ENCODE peak calls at places on chromosomes 13 and 19, in nine cellular contexts. T, M, J, Y, I, H, C, F and S are unnamed samples.

GRCh38 chr13:98984983-98985382 is 7.1 kb upstream of the DOCK9 start:
- DNase-seq in T (no peak), H (no peak), C (no peak), F (no peak), Y (no peak), I (no peak), J (no peak), M (no peak), S (no peak)

GRCh38 chr13:100131863-100132574 is 43.1 kb downstream of the PCCA start:
- DNase-seq in M (no peak), J (no peak), I (no peak), T (no peak), H (peak), F (no peak), C (no peak), Y (no peak), S (no peak)

GRCh38 chr13:98172570-98173405 is 4.3 kb downstream of the RNF113B start:
- DNase-seq in Y (no peak), H (peak), T (no peak), I (no peak), M (no peak), F (no peak), J (no peak), C (no peak), S (no peak)

GRCh38 chr19:19627716-19628498 is at the start of gene LPAR2:
- DNase-seq in Y (no peak), M (no peak), C (peak), I (peak), H (no peak), J (peak), F (no peak), T (peak), S (no peak)

GRCh38 chr13:43579321-43579720 is 207.5 kb downstream of the ENOX1 start:
- DNase-seq in T (no peak), I (no peak), C (no peak), H (no peak), Y (no peak), M (no peak), F (no peak), J (no peak), S (no peak)

GRCh38 chr13:21060827-21061076 is 634 bp downstream of the LATS2 start:
- DNase-seq in F (peak), Y (no peak), J (peak), I (no peak), H (no peak), C (no peak), T (peak), M (no peak), S (peak)

GRCh38 chr19:8631425-8631819 is 989 bp downstream of the NFILZ start:
- DNase-seq in C (peak), J (no peak), H (peak), T (no peak), F (peak), M (no peak), I (no peak), Y (no peak), S (peak)

GRCh38 chr19:50717026-50717723 is 2.4 kb downstream of the SHANK1 start:
- DNase-seq in H (no peak), M (no peak), J (no peak), F (no peak), C (no peak), I (no peak), T (no peak), Y (no peak), S (no peak)

GRCh38 chr13:21458457-21458815 is 667 bp downstream of the ZDHHC20 start:
- DNase-seq in T (peak), C (peak), Y (no peak), F (peak), I (peak), H (no peak), M (no peak), J (peak), S (peak)

GRCh38 chr13:33134213-33134612 is 118.0 kb downstream of the KL start:
- DNase-seq in J (no peak), I (no peak), T (no peak), H (no peak), F (no peak), M (no peak), Y (no peak), C (no peak), S (no peak)

GRCh38 chr19:44626067-44626624 is 12.8 kb downstream of the IGSF23 start:
- DNase-seq in C (no peak), F (no peak), Y (no peak), I (peak), M (no peak), T (no peak), J (no peak), H (peak), S (no peak)

GRCh38 chr13:21661097-21661496 is 9.8 kb upstream of the FGF9 start:
- DNase-seq in Y (no peak), C (no peak), T (no peak), M (no peak), H (no peak), J (no peak), F (no peak), I (no peak), S (no peak)

GRCh38 chr13:33845572-33846305 is 27.8 kb downstream of the RFC3 start:
- DNase-seq in M (no peak), J (no peak), Y (no peak), I (no peak), C (no peak), F (no peak), H (no peak), T (no peak), S (no peak)

GRCh38 chr13:50417597-50417996 is 402.4 kb downstream of the KCNRG start:
- DNase-seq in I (no peak), Y (no peak), J (no peak), H (no peak), C (no peak), M (no peak), T (no peak), F (no peak), S (no peak)

GRCh38 chr13:85497652-85498051 is 301.6 kb downstream of the SLITRK6 start:
- DNase-seq in F (no peak), T (no peak), Y (no peak), I (no peak), H (peak), J (no peak), C (no peak), M (no peak), S (no peak)

GRCh38 chr19:13764821-13765394 is 586 bp downstream of the MRI1 start:
- DNase-seq in F (peak), M (no peak), I (no peak), J (peak), C (peak), H (no peak), Y (no peak), T (no peak), S (peak)

DNA sequence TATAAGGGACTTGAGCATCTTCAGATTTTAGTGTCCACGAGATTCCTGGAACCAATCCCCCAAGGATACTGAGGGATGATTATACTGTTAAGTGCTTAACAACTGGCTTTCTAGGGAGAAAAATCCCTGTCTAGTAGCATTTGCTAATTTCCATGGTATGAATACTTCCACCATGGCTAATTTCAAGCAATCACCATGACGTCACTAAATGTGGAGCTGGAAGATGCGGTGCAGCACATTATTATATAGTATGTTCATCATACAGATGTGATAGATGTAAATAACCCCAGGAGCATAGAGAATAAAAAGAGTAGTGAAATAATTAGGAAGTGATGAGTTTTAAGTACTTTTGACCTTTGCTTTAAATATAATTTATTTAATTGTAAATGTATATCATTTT is 72.7 kb downstream of the SIAH3 start:
- DNase-seq in M (no peak), Y (no peak), I (no peak), J (no peak), H (no peak), C (no peak), F (no peak), T (no peak), S (no peak)
- TF ChIP-seq POLR2A in M (no peak), Y (no peak), I (no peak), J (no peak), H (no peak), C (no peak), F (no peak), T (no peak), S (no peak)

GRCh38 chr19:12733369-12733896 is 1.1 kb downstream of the TRIR start:
- DNase-seq in I (no peak), C (no peak), J (no peak), Y (no peak), T (no peak), M (no peak), F (no peak), H (peak), S (no peak)

GRCh38 chr19:12731337-12731736 is 3.1 kb downstream of the TRIR start:
- DNase-seq in J (no peak), F (no peak), M (no peak), C (no peak), T (no peak), Y (no peak), I (no peak), H (no peak), S (no peak)

GRCh38 chr19:12727745-12728433 is 4.2 kb upstream of the TNPO2 start:
- DNase-seq in J (no peak), T (no peak), F (no peak), M (no peak), Y (no peak), I (no peak), C (no peak), H (no peak), S (no peak)

GRCh38 chr19:12726988-12727316 is 3.2 kb upstream of the TNPO2 start:
- DNase-seq in T (no peak), C (no peak), M (no peak), Y (no peak), J (no peak), F (no peak), I (no peak), H (no peak), S (no peak)

GRCh38 chr19:12730054-12730453 is 4.4 kb downstream of the TRIR start:
- DNase-seq in I (no peak), Y (no peak), T (no peak), F (no peak), J (no peak), C (no peak), H (no peak), M (no peak), S (no peak)
- TF ChIP-seq POLR2A in I (no peak), Y (no peak), T (no peak), F (no peak), J (no peak), C (no peak), H (no peak), M (no peak), S (no peak)

GRCh38 chr19:5908773-5909442 is 4.2 kb downstream of the VMAC start:
- DNase-seq in J (no peak), F (no peak), H (no peak), T (no peak), Y (no peak), M (no peak), C (no peak), I (no peak), S (no peak)
- TF ChIP-seq POLR2A in J (no peak), F (no peak), H (no peak), T (no peak), Y (no peak), M (no peak), C (no peak), I (no peak), S (no peak)

GRCh38 chr19:5827342-5827890 is 12.1 kb downstream of the FUT6 start:
- DNase-seq in Y (no peak), T (no peak), H (no peak), J (no peak), M (no peak), I (no peak), F (no peak), C (no peak), S (no peak)

GRCh38 chr19:5829567-5830315 is 9.8 kb downstream of the FUT6 start:
- DNase-seq in M (no peak), C (no peak), H (no peak), J (no peak), F (no peak), T (no peak), I (no peak), Y (no peak), S (no peak)

GRCh38 chr19:5826531-5827341 is 12.8 kb downstream of the FUT6 start:
- DNase-seq in I (peak), J (peak), T (no peak), C (peak), M (no peak), Y (no peak), H (no peak), F (peak), S (peak)

GRCh38 chr19:5828661-5829566 is 10.6 kb downstream of the FUT6 start:
- DNase-seq in J (no peak), I (no peak), H (no peak), C (peak), Y (no peak), T (no peak), F (peak), M (no peak), S (no peak)

DNA sequence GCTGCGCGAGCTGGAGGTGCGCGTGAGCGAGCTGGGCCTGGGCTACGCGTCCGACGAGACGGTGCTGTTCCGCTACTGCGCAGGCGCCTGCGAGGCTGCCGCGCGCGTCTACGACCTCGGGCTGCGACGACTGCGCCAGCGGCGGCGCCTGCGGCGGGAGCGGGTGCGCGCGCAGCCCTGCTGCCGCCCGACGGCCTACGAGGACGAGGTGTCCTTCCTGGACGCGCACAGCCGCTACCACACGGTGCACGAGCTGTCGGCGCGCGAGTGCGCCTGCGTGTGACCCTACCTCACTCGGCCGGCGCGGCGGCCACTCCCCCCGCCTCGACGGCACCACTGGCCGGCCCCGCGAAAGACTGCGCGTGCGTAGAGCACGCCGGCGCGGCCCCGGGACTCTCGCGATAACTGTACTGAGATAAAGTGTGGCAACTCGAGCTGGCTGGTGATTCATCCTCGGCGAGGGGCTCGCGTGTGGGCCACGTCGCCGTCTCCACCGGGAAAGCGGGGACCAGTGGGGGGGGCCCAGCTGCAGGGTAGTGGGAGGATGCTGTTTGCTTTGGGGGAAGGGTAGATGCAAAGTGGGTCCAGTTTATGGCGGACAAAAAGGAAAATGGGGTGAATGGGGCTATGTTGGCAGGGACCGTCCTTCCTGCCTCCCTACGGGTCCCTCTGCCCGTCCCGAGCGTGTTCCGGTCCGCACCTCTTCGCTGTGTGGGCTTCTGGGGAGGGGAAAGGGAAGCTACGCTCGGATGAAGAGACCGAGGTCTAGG is 11.4 kb downstream of the FUT6 start:
- DNase-seq in T (peak), H (peak), I (peak), Y (peak), F (peak), M (peak), C (peak), J (peak), S (peak)
- TF ChIP-seq POLR2A in T (no peak), H (peak), I (peak), Y (peak), F (no peak), M (peak), C (peak), J (peak), S (no peak)